ENCODE peak calls at places on chromosomes 6 and 20, in eight cellular contexts. One of them, this sample, is unnamed.

GRCh38 chr6:126721581-126722145 is 381.7 kb downstream of the CENPW start:
- DNase-seq in right lobe of liver: no peak
- DNase-seq in NCI-H1092 treated with DMSO at 0.1 percent for 48 hours: no peak
- DNase-seq in fibroblast of lung: peak
- DNase-seq in H9: no peak
- DNase-seq in activated naive CD8-positive, alpha-beta T cell treated with anti-CD3 and anti-CD28 coated beads, Interleukin-2, amount 50 U/mL, for 16 hours: no peak
- DNase-seq in amygdala: no peak
- DNase-seq in BE2C: no peak
- DNase-seq in this sample: no peak

GRCh38 chr20:37686762-37687477 is 6.9 kb upstream of the CTNNBL1 start:
- DNase-seq in BE2C: no peak
- DNase-seq in activated naive CD8-positive, alpha-beta T cell treated with anti-CD3 and anti-CD28 coated beads, Interleukin-2, amount 50 U/mL, for 16 hours: no peak
- DNase-seq in fibroblast of lung: peak
- DNase-seq in NCI-H1092 treated with DMSO at 0.1 percent for 48 hours: no peak
- DNase-seq in right lobe of liver: no peak
- DNase-seq in H9: no peak
- DNase-seq in amygdala: no peak
- DNase-seq in this sample: no peak

GRCh38 chr6:169969372-169970099 is 218.1 kb downstream of the ERMARD start:
- DNase-seq in activated naive CD8-positive, alpha-beta T cell treated with anti-CD3 and anti-CD28 coated beads, Interleukin-2, amount 50 U/mL, for 16 hours: no peak
- DNase-seq in NCI-H1092 treated with DMSO at 0.1 percent for 48 hours: no peak
- DNase-seq in fibroblast of lung: no peak
- DNase-seq in BE2C: no peak
- DNase-seq in amygdala: no peak
- DNase-seq in right lobe of liver: peak
- DNase-seq in H9: no peak
- DNase-seq in this sample: no peak

GRCh38 chr6:159084493-159085091 is 39.8 kb upstream of the TAGAP start:
- DNase-seq in BE2C: no peak
- DNase-seq in NCI-H1092 treated with DMSO at 0.1 percent for 48 hours: no peak
- DNase-seq in amygdala: no peak
- DNase-seq in activated naive CD8-positive, alpha-beta T cell treated with anti-CD3 and anti-CD28 coated beads, Interleukin-2, amount 50 U/mL, for 16 hours: no peak
- DNase-seq in right lobe of liver: no peak
- DNase-seq in H9: no peak
- DNase-seq in fibroblast of lung: peak
- DNase-seq in this sample: no peak

GRCh38 chr6:19444041-19444440 is 393.1 kb upstream of the ID4 start:
- DNase-seq in amygdala: no peak
- DNase-seq in right lobe of liver: no peak
- DNase-seq in NCI-H1092 treated with DMSO at 0.1 percent for 48 hours: no peak
- DNase-seq in H9: no peak
- DNase-seq in fibroblast of lung: no peak
- DNase-seq in activated naive CD8-positive, alpha-beta T cell treated with anti-CD3 and anti-CD28 coated beads, Interleukin-2, amount 50 U/mL, for 16 hours: no peak
- DNase-seq in BE2C: no peak
- DNase-seq in this sample: no peak

GRCh38 chr6:133906050-133906449 is 17.1 kb downstream of the TCF21 start:
- DNase-seq in amygdala: no peak
- DNase-seq in activated naive CD8-positive, alpha-beta T cell treated with anti-CD3 and anti-CD28 coated beads, Interleukin-2, amount 50 U/mL, for 16 hours: no peak
- DNase-seq in NCI-H1092 treated with DMSO at 0.1 percent for 48 hours: no peak
- DNase-seq in fibroblast of lung: no peak
- DNase-seq in right lobe of liver: no peak
- DNase-seq in H9: no peak
- DNase-seq in BE2C: no peak
- DNase-seq in this sample: no peak

GRCh38 chr6:131116755-131117360 is 18.4 kb upstream of the AKAP7 start:
- DNase-seq in BE2C: no peak
- DNase-seq in right lobe of liver: no peak
- DNase-seq in activated naive CD8-positive, alpha-beta T cell treated with anti-CD3 and anti-CD28 coated beads, Interleukin-2, amount 50 U/mL, for 16 hours: no peak
- DNase-seq in NCI-H1092 treated with DMSO at 0.1 percent for 48 hours: no peak
- DNase-seq in amygdala: no peak
- DNase-seq in H9: no peak
- DNase-seq in fibroblast of lung: peak
- DNase-seq in this sample: no peak

GRCh38 chr6:33981861-33982260 is 164.0 kb downstream of the GRM4 start:
- DNase-seq in right lobe of liver: no peak
- DNase-seq in amygdala: no peak
- DNase-seq in BE2C: no peak
- DNase-seq in NCI-H1092 treated with DMSO at 0.1 percent for 48 hours: no peak
- DNase-seq in H9: no peak
- DNase-seq in activated naive CD8-positive, alpha-beta T cell treated with anti-CD3 and anti-CD28 coated beads, Interleukin-2, amount 50 U/mL, for 16 hours: no peak
- DNase-seq in fibroblast of lung: no peak
- DNase-seq in this sample: no peak

GRCh38 chr6:166112580-166112979 is 55.1 kb downstream of the TBXT start:
- DNase-seq in amygdala: no peak
- DNase-seq in fibroblast of lung: peak
- DNase-seq in BE2C: no peak
- DNase-seq in H9: no peak
- DNase-seq in activated naive CD8-positive, alpha-beta T cell treated with anti-CD3 and anti-CD28 coated beads, Interleukin-2, amount 50 U/mL, for 16 hours: no peak
- DNase-seq in right lobe of liver: no peak
- DNase-seq in NCI-H1092 treated with DMSO at 0.1 percent for 48 hours: no peak
- DNase-seq in this sample: no peak

GRCh38 chr20:48822178-48822577 is 5.6 kb downstream of the PREX1 start:
- DNase-seq in BE2C: no peak
- DNase-seq in amygdala: no peak
- DNase-seq in NCI-H1092 treated with DMSO at 0.1 percent for 48 hours: no peak
- DNase-seq in H9: no peak
- DNase-seq in right lobe of liver: no peak
- DNase-seq in activated naive CD8-positive, alpha-beta T cell treated with anti-CD3 and anti-CD28 coated beads, Interleukin-2, amount 50 U/mL, for 16 hours: no peak
- DNase-seq in fibroblast of lung: no peak
- DNase-seq in this sample: no peak

GRCh38 chr6:64520050-64520449 is 884.4 kb downstream of the PHF3 start:
- DNase-seq in activated naive CD8-positive, alpha-beta T cell treated with anti-CD3 and anti-CD28 coated beads, Interleukin-2, amount 50 U/mL, for 16 hours: no peak
- DNase-seq in fibroblast of lung: peak
- DNase-seq in BE2C: no peak
- DNase-seq in NCI-H1092 treated with DMSO at 0.1 percent for 48 hours: no peak
- DNase-seq in H9: no peak
- DNase-seq in amygdala: no peak
- DNase-seq in right lobe of liver: no peak
- DNase-seq in this sample: no peak

GRCh38 chr6:21808551-21809181 is 215.1 kb downstream of the SOX4 start:
- DNase-seq in BE2C: no peak
- DNase-seq in amygdala: no peak
- DNase-seq in H9: no peak
- DNase-seq in activated naive CD8-positive, alpha-beta T cell treated with anti-CD3 and anti-CD28 coated beads, Interleukin-2, amount 50 U/mL, for 16 hours: no peak
- DNase-seq in right lobe of liver: no peak
- DNase-seq in NCI-H1092 treated with DMSO at 0.1 percent for 48 hours: peak
- DNase-seq in fibroblast of lung: peak
- DNase-seq in this sample: no peak

GRCh38 chr6:42021847-42022754 is 28.2 kb upstream of the TAF8 start:
- DNase-seq in right lobe of liver: no peak
- DNase-seq in BE2C: no peak
- DNase-seq in fibroblast of lung: no peak
- DNase-seq in NCI-H1092 treated with DMSO at 0.1 percent for 48 hours: no peak
- DNase-seq in activated naive CD8-positive, alpha-beta T cell treated with anti-CD3 and anti-CD28 coated beads, Interleukin-2, amount 50 U/mL, for 16 hours: peak
- DNase-seq in amygdala: no peak
- DNase-seq in H9: no peak
- DNase-seq in this sample: no peak

GRCh38 chr20:34364013-34364382 is 925 bp downstream of the ITCH start:
- DNase-seq in right lobe of liver: no peak
- DNase-seq in NCI-H1092 treated with DMSO at 0.1 percent for 48 hours: peak
- DNase-seq in BE2C: no peak
- DNase-seq in H9: no peak
- DNase-seq in amygdala: no peak
- DNase-seq in activated naive CD8-positive, alpha-beta T cell treated with anti-CD3 and anti-CD28 coated beads, Interleukin-2, amount 50 U/mL, for 16 hours: no peak
- DNase-seq in fibroblast of lung: peak
- DNase-seq in this sample: no peak

GRCh38 chr6:147195510-147195909 is 8.7 kb upstream of the STXBP5 start:
- DNase-seq in activated naive CD8-positive, alpha-beta T cell treated with anti-CD3 and anti-CD28 coated beads, Interleukin-2, amount 50 U/mL, for 16 hours: no peak
- DNase-seq in NCI-H1092 treated with DMSO at 0.1 percent for 48 hours: no peak
- DNase-seq in right lobe of liver: no peak
- DNase-seq in BE2C: no peak
- DNase-seq in amygdala: no peak
- DNase-seq in H9: no peak
- DNase-seq in fibroblast of lung: no peak
- DNase-seq in this sample: no peak

GRCh38 chr20:18103497-18103896 is 34.2 kb upstream of the KAT14 start:
- DNase-seq in activated naive CD8-positive, alpha-beta T cell treated with anti-CD3 and anti-CD28 coated beads, Interleukin-2, amount 50 U/mL, for 16 hours: no peak
- DNase-seq in right lobe of liver: no peak
- DNase-seq in NCI-H1092 treated with DMSO at 0.1 percent for 48 hours: peak
- DNase-seq in BE2C: no peak
- DNase-seq in H9: no peak
- DNase-seq in fibroblast of lung: no peak
- DNase-seq in amygdala: no peak
- DNase-seq in this sample: no peak

GRCh38 chr6:36386495-36387439 is 702 bp downstream of the ETV7 start:
- DNase-seq in amygdala: no peak
- DNase-seq in NCI-H1092 treated with DMSO at 0.1 percent for 48 hours: peak
- DNase-seq in fibroblast of lung: peak
- DNase-seq in right lobe of liver: peak
- DNase-seq in BE2C: peak
- DNase-seq in H9: peak
- DNase-seq in activated naive CD8-positive, alpha-beta T cell treated with anti-CD3 and anti-CD28 coated beads, Interleukin-2, amount 50 U/mL, for 16 hours: no peak
- DNase-seq in this sample: peak

GRCh38 chr6:126041516-126042447 is 55.4 kb downstream of the TRMT11 start:
- DNase-seq in right lobe of liver: no peak
- DNase-seq in fibroblast of lung: peak
- DNase-seq in BE2C: no peak
- DNase-seq in activated naive CD8-positive, alpha-beta T cell treated with anti-CD3 and anti-CD28 coated beads, Interleukin-2, amount 50 U/mL, for 16 hours: no peak
- DNase-seq in H9: no peak
- DNase-seq in amygdala: no peak
- DNase-seq in NCI-H1092 treated with DMSO at 0.1 percent for 48 hours: no peak
- DNase-seq in this sample: no peak

GRCh38 chr20:651713-652610 is 1.0 kb downstream of the SRXN1 start:
- DNase-seq in right lobe of liver: no peak
- DNase-seq in fibroblast of lung: no peak
- DNase-seq in activated naive CD8-positive, alpha-beta T cell treated with anti-CD3 and anti-CD28 coated beads, Interleukin-2, amount 50 U/mL, for 16 hours: no peak
- DNase-seq in BE2C: no peak
- DNase-seq in H9: no peak
- DNase-seq in amygdala: no peak
- DNase-seq in NCI-H1092 treated with DMSO at 0.1 percent for 48 hours: no peak
- DNase-seq in this sample: no peak

GRCh38 chr6:144878577-144878976 is 593.4 kb downstream of the UTRN start:
- DNase-seq in amygdala: no peak
- DNase-seq in fibroblast of lung: no peak
- DNase-seq in right lobe of liver: no peak
- DNase-seq in NCI-H1092 treated with DMSO at 0.1 percent for 48 hours: peak
- DNase-seq in activated naive CD8-positive, alpha-beta T cell treated with anti-CD3 and anti-CD28 coated beads, Interleukin-2, amount 50 U/mL, for 16 hours: no peak
- DNase-seq in BE2C: peak
- DNase-seq in H9: no peak
- DNase-seq in this sample: no peak

GRCh38 chr6:137980777-137981176 is 113.7 kb downstream of the TNFAIP3 start:
- DNase-seq in BE2C: no peak
- DNase-seq in NCI-H1092 treated with DMSO at 0.1 percent for 48 hours: no peak
- DNase-seq in H9: no peak
- DNase-seq in amygdala: no peak
- DNase-seq in activated naive CD8-positive, alpha-beta T cell treated with anti-CD3 and anti-CD28 coated beads, Interleukin-2, amount 50 U/mL, for 16 hours: no peak
- DNase-seq in right lobe of liver: no peak
- DNase-seq in fibroblast of lung: no peak
- DNase-seq in this sample: no peak

GRCh38 chr20:50304501-50304856 is 113.8 kb downstream of the CEBPB start:
- DNase-seq in fibroblast of lung: peak
- DNase-seq in amygdala: no peak
- DNase-seq in right lobe of liver: peak
- DNase-seq in H9: peak
- DNase-seq in BE2C: peak
- DNase-seq in NCI-H1092 treated with DMSO at 0.1 percent for 48 hours: no peak
- DNase-seq in activated naive CD8-positive, alpha-beta T cell treated with anti-CD3 and anti-CD28 coated beads, Interleukin-2, amount 50 U/mL, for 16 hours: no peak
- DNase-seq in this sample: no peak

GRCh38 chr6:166355552-166355951 is 13.2 kb upstream of the SFT2D1 start:
- DNase-seq in fibroblast of lung: no peak
- DNase-seq in right lobe of liver: no peak
- DNase-seq in activated naive CD8-positive, alpha-beta T cell treated with anti-CD3 and anti-CD28 coated beads, Interleukin-2, amount 50 U/mL, for 16 hours: no peak
- DNase-seq in BE2C: no peak
- DNase-seq in NCI-H1092 treated with DMSO at 0.1 percent for 48 hours: no peak
- DNase-seq in amygdala: no peak
- DNase-seq in H9: no peak
- DNase-seq in this sample: no peak

GRCh38 chr20:45629496-45630100 is at the start of gene WFDC10A:
- DNase-seq in H9: peak
- DNase-seq in activated naive CD8-positive, alpha-beta T cell treated with anti-CD3 and anti-CD28 coated beads, Interleukin-2, amount 50 U/mL, for 16 hours: no peak
- DNase-seq in BE2C: peak
- DNase-seq in fibroblast of lung: peak
- DNase-seq in NCI-H1092 treated with DMSO at 0.1 percent for 48 hours: peak
- DNase-seq in amygdala: no peak
- DNase-seq in right lobe of liver: no peak
- DNase-seq in this sample: peak

GRCh38 chr20:23225407-23226060 is 125.1 kb upstream of the NXT1 start:
- DNase-seq in BE2C: no peak
- DNase-seq in amygdala: no peak
- DNase-seq in NCI-H1092 treated with DMSO at 0.1 percent for 48 hours: no peak
- DNase-seq in fibroblast of lung: peak
- DNase-seq in activated naive CD8-positive, alpha-beta T cell treated with anti-CD3 and anti-CD28 coated beads, Interleukin-2, amount 50 U/mL, for 16 hours: no peak
- DNase-seq in right lobe of liver: no peak
- DNase-seq in H9: no peak
- DNase-seq in this sample: peak

GRCh38 chr6:90868256-90868655 is 281.4 kb upstream of the MAP3K7 start:
- DNase-seq in right lobe of liver: no peak
- DNase-seq in H9: no peak
- DNase-seq in amygdala: no peak
- DNase-seq in fibroblast of lung: no peak
- DNase-seq in BE2C: no peak
- DNase-seq in activated naive CD8-positive, alpha-beta T cell treated with anti-CD3 and anti-CD28 coated beads, Interleukin-2, amount 50 U/mL, for 16 hours: no peak
- DNase-seq in NCI-H1092 treated with DMSO at 0.1 percent for 48 hours: no peak
- DNase-seq in this sample: no peak

GRCh38 chr6:52929321-52930164 is 20.0 kb upstream of the GSTA3 start:
- DNase-seq in H9: no peak
- DNase-seq in activated naive CD8-positive, alpha-beta T cell treated with anti-CD3 and anti-CD28 coated beads, Interleukin-2, amount 50 U/mL, for 16 hours: no peak
- DNase-seq in amygdala: no peak
- DNase-seq in fibroblast of lung: peak
- DNase-seq in NCI-H1092 treated with DMSO at 0.1 percent for 48 hours: no peak
- DNase-seq in BE2C: peak
- DNase-seq in right lobe of liver: peak
- DNase-seq in this sample: no peak

GRCh38 chr6:3360727-3361045 is 96.2 kb downstream of the SLC22A23 start:
- DNase-seq in NCI-H1092 treated with DMSO at 0.1 percent for 48 hours: no peak
- DNase-seq in BE2C: no peak
- DNase-seq in fibroblast of lung: no peak
- DNase-seq in activated naive CD8-positive, alpha-beta T cell treated with anti-CD3 and anti-CD28 coated beads, Interleukin-2, amount 50 U/mL, for 16 hours: no peak
- DNase-seq in H9: no peak
- DNase-seq in right lobe of liver: no peak
- DNase-seq in amygdala: no peak
- DNase-seq in this sample: no peak

GRCh38 chr6:16334671-16335070 is 96.3 kb downstream of the GMPR start:
- DNase-seq in BE2C: no peak
- DNase-seq in fibroblast of lung: peak
- DNase-seq in amygdala: no peak
- DNase-seq in H9: no peak
- DNase-seq in activated naive CD8-positive, alpha-beta T cell treated with anti-CD3 and anti-CD28 coated beads, Interleukin-2, amount 50 U/mL, for 16 hours: no peak
- DNase-seq in right lobe of liver: no peak
- DNase-seq in NCI-H1092 treated with DMSO at 0.1 percent for 48 hours: no peak
- DNase-seq in this sample: no peak

GRCh38 chr6:46044876-46045617 is 29.4 kb upstream of the CLIC5 start:
- DNase-seq in BE2C: no peak
- DNase-seq in right lobe of liver: no peak
- DNase-seq in amygdala: no peak
- DNase-seq in fibroblast of lung: peak
- DNase-seq in H9: no peak
- DNase-seq in NCI-H1092 treated with DMSO at 0.1 percent for 48 hours: no peak
- DNase-seq in activated naive CD8-positive, alpha-beta T cell treated with anti-CD3 and anti-CD28 coated beads, Interleukin-2, amount 50 U/mL, for 16 hours: no peak
- DNase-seq in this sample: no peak

GRCh38 chr6:104885518-104886043 is 25.9 kb upstream of the HACE1 start:
- DNase-seq in fibroblast of lung: no peak
- DNase-seq in NCI-H1092 treated with DMSO at 0.1 percent for 48 hours: no peak
- DNase-seq in H9: peak
- DNase-seq in right lobe of liver: no peak
- DNase-seq in amygdala: no peak
- DNase-seq in BE2C: no peak
- DNase-seq in activated naive CD8-positive, alpha-beta T cell treated with anti-CD3 and anti-CD28 coated beads, Interleukin-2, amount 50 U/mL, for 16 hours: no peak
- DNase-seq in this sample: no peak

GRCh38 chr6:29708432-29709177 is 14.6 kb upstream of the HLA-F start:
- DNase-seq in BE2C: no peak
- DNase-seq in right lobe of liver: no peak
- DNase-seq in activated naive CD8-positive, alpha-beta T cell treated with anti-CD3 and anti-CD28 coated beads, Interleukin-2, amount 50 U/mL, for 16 hours: no peak
- DNase-seq in amygdala: no peak
- DNase-seq in H9: no peak
- DNase-seq in NCI-H1092 treated with DMSO at 0.1 percent for 48 hours: no peak
- DNase-seq in fibroblast of lung: no peak
- DNase-seq in this sample: no peak

GRCh38 chr6:77812304-77812703 is 159.5 kb downstream of the MEI4 start:
- DNase-seq in BE2C: no peak
- DNase-seq in activated naive CD8-positive, alpha-beta T cell treated with anti-CD3 and anti-CD28 coated beads, Interleukin-2, amount 50 U/mL, for 16 hours: no peak
- DNase-seq in amygdala: no peak
- DNase-seq in NCI-H1092 treated with DMSO at 0.1 percent for 48 hours: no peak
- DNase-seq in right lobe of liver: no peak
- DNase-seq in H9: no peak
- DNase-seq in fibroblast of lung: no peak
- DNase-seq in this sample: no peak

This sample was measured in lower lobe of right lung.